ENCODE peak calls at places on chromosome 9, in six cellular contexts. W is fibroblast of mammary gland, U is dorsolateral prefrontal cortex, G is PC-9, L is MCF 10A, H is AG10803. T is an unnamed sample.

GRCh38 chr9:23779220-23779619 is 46.8 kb downstream of the ELAVL2 start:
- DNase-seq in W (no peak), U (no peak), G (no peak), L (no peak), H (no peak), T (no peak)

GRCh38 chr9:127418037-127418471 is 6.1 kb upstream of the ZNF79 start:
- DNase-seq in W (no peak), U (no peak), G (peak; percentile 34), L (peak; percentile 14), H (no peak), T (no peak)

GRCh38 chr9:23754551-23754950 is 71.5 kb downstream of the ELAVL2 start:
- DNase-seq in W (no peak), U (no peak), G (no peak), L (no peak), H (no peak), T (no peak)

GRCh38 chr9:96050876-96051185 is 175.3 kb downstream of the ERCC6L2 start:
- DNase-seq in W (no peak), U (no peak), G (no peak), L (no peak), H (no peak), T (no peak)

GRCh38 chr9:102506391-102506790 is 488.7 kb upstream of the CYLC2 start:
- DNase-seq in W (no peak), U (no peak), G (no peak), L (no peak), H (no peak), T (no peak)

GRCh38 chr9:110320651-110321050 is 17.0 kb downstream of the TXNDC8 start:
- DNase-seq in W (peak; percentile 66), U (no peak), G (no peak), L (no peak), H (peak; percentile 59), T (peak; percentile 86)

GRCh38 chr9:90801175-90801506 is 478 bp upstream of the SYK start:
- DNase-seq in W (no peak), U (no peak), G (no peak), L (no peak), H (no peak), T (no peak)

GRCh38 chr9:5178126-5178805 is 7.2 kb downstream of the INSL6 start:
- DNase-seq in W (no peak), U (no peak), G (no peak), L (no peak), H (no peak), T (no peak)

GRCh38 chr9:133512253-133513213 is 12.2 kb downstream of the MYMK start:
- DNase-seq in W (no peak), U (no peak), G (no peak), L (no peak), H (no peak), T (no peak)

GRCh38 chr9:22817181-22817580 is 370.6 kb downstream of the DMRTA1 start:
- DNase-seq in W (peak; percentile 26), U (no peak), G (no peak), L (no peak), H (peak; percentile 41), T (no peak)

GRCh38 chr9:842918-843468 is 1.5 kb downstream of the DMRT1 start:
- DNase-seq in W (no peak), U (no peak), G (no peak), L (no peak), H (no peak), T (no peak)

GRCh38 chr9:79868532-79869189 is 296.9 kb downstream of the TLE4 start:
- DNase-seq in W (no peak), U (no peak), G (no peak), L (no peak), H (no peak), T (no peak)

GRCh38 chr9:108835831-108836230 is 20.0 kb downstream of the ACTL7B start:
- DNase-seq in W (no peak), U (no peak), G (no peak), L (peak; percentile 65), H (no peak), T (no peak)

GRCh38 chr9:137447722-137448568 is 6.8 kb upstream of the ENTPD8 start:
- DNase-seq in W (no peak), U (no peak), G (no peak), L (no peak), H (no peak), T (no peak)

GRCh38 chr9:88925471-88925870 is 65.8 kb upstream of the S1PR3 start:
- DNase-seq in W (peak; percentile 64), U (no peak), G (no peak), L (no peak), H (peak; percentile 33), T (no peak)

GRCh38 chr9:132020845-132021510 is 58.7 kb downstream of the MED27 start:
- DNase-seq in W (no peak), U (no peak), G (no peak), L (no peak), H (no peak), T (no peak)

GRCh38 chr9:121144482-121144881 is 57.2 kb downstream of the RAB14 start:
- DNase-seq in W (no peak), U (no peak), G (no peak), L (no peak), H (no peak), T (no peak)

GRCh38 chr9:129962889-129963703 is 79.9 kb downstream of the FNBP1 start:
- DNase-seq in W (peak; percentile 55), U (no peak), G (peak; percentile 29), L (peak; percentile 58), H (peak; percentile 50), T (peak; percentile 76)

GRCh38 chr9:124800306-124801259 is 23.6 kb downstream of the OLFML2A start:
- DNase-seq in W (peak; percentile 24), U (no peak), G (no peak), L (peak; percentile 45), H (peak; percentile 49), T (no peak)

GRCh38 chr9:15240927-15241326 is 66.1 kb downstream of the TTC39B start:
- DNase-seq in W (no peak), U (no peak), G (no peak), L (no peak), H (no peak), T (no peak)

GRCh38 chr9:20564650-20565049 is 57.6 kb downstream of the MLLT3 start:
- DNase-seq in W (no peak), U (no peak), G (no peak), L (no peak), H (no peak), T (no peak)

GRCh38 chr9:36141761-36142160 is 5.2 kb downstream of the GLIPR2 start:
- DNase-seq in W (no peak), U (peak; percentile 15), G (no peak), L (no peak), H (no peak), T (no peak)

GRCh38 chr9:36143242-36143641 is 6.7 kb downstream of the GLIPR2 start:
- DNase-seq in W (no peak), U (peak; percentile 32), G (no peak), L (no peak), H (no peak), T (no peak)

GRCh38 chr9:36142510-36143161 is 6.1 kb downstream of the GLIPR2 start:
- DNase-seq in W (no peak), U (peak; percentile 42), G (no peak), L (no peak), H (no peak), T (peak; percentile 59)

GRCh38 chr9:36140086-36141084 is 3.9 kb downstream of the GLIPR2 start:
- DNase-seq in W (no peak), U (peak; percentile 37), G (no peak), L (no peak), H (no peak), T (no peak)

DNA sequence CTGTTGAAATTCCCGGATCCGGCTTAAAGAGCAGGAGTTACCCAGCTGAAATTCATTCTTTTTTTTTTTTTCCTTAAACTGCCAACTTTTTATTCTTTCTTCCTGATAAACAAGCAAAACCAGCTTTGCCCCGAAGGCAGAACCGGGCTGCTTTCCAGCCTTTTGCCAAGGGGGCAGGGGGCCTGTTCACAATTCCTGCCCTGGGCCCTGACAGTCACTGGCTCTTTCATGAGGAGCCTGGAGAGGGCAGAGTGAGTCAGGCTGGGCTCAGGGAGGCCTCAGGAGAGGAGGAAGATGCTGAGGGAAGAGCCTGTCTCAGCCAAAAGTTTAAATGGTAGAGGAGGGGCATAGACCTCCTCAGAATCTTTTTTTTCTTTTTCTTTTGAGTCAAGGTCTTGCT is 4.8 kb downstream of the GLIPR2 start:
- DNase-seq in W (peak; percentile 45), U (peak; percentile 67), G (peak; percentile 70), L (peak; percentile 50), H (peak; percentile 48), T (peak; percentile 48)
- TF ChIP-seq CTCF in W (peak; percentile 39), U (peak; percentile 36), G (no peak), L (peak; percentile 30), H (peak; percentile 59), T (peak; percentile 58)

GRCh38 chr9:97895695-97896332 is 26.5 kb downstream of the TRMO start:
- DNase-seq in W (peak; percentile 54), U (no peak), G (no peak), L (peak; percentile 56), H (no peak), T (no peak)
- TF ChIP-seq CTCF in W (peak; percentile 18), U (no peak), G (no peak), L (no peak), H (no peak), T (peak; percentile 30)

GRCh38 chr9:107246259-107247254 is 36.5 kb upstream of the RAD23B start:
- DNase-seq in W (peak; percentile 32), U (no peak), G (no peak), L (no peak), H (no peak), T (peak; percentile 18)
- TF ChIP-seq CTCF in W (peak; percentile 11), U (no peak), G (peak; percentile 19), L (no peak), H (no peak), T (no peak)

GRCh38 chr9:77647659-77648457 is at the start of gene GNA14:
- DNase-seq in W (no peak), U (no peak), G (no peak), L (no peak), H (peak; percentile 14), T (no peak)

GRCh38 chr9:77647267-77647658 is 859 bp downstream of the GNA14 start:
- DNase-seq in W (no peak), U (no peak), G (no peak), L (no peak), H (no peak), T (no peak)

GRCh38 chr9:77651203-77651602 is 3.1 kb upstream of the GNA14 start:
- DNase-seq in W (no peak), U (no peak), G (no peak), L (no peak), H (no peak), T (no peak)

GRCh38 chr9:77648458-77649108 is 461 bp upstream of the GNA14 start:
- DNase-seq in W (no peak), U (no peak), G (peak; percentile 70), L (no peak), H (no peak), T (no peak)

DNA sequence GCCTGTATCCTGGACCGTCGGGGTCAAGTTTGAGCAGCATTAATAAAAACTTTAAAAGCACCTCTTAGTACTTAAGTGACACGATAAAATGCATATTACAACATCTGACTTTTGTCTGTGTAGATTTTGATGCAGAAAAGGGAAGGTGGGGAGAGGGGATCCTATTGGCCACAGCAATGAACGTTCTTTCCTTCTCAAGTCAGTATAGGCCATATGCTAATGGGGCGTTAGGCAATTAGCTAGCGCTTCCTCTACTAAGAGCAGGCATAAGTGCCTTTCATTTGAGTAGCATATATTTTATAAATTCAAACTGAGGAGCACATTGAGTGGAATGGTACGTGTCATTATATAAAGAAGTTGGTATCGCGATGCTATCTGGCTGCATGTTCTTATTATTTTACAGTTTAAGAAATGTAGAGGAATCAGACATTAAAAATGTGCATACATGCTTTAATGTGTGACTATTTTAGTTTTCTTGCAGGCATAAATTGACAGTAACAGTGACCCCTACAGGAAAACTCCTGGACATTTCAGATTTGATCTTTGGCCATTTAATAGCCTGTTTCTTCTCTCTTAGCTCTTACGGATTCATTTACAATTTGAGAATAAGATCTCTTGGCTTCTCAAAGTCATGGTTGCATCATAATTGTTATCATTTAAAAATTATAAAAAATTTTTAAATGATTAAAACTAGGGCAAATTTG is 1.1 kb upstream of the GNA14 start:
- DNase-seq in W (peak; percentile 48), U (no peak), G (no peak), L (peak; percentile 18), H (peak; percentile 23), T (peak; percentile 30)
- TF ChIP-seq CTCF in W (peak; percentile 54), U (no peak), G (peak; percentile 56), L (peak; percentile 33), H (peak; percentile 45), T (peak; percentile 44)

T was measured in fibroblast of villous mesenchyme.